ENCODE peak calls at places on chromosomes 5 and 9, in five cellular contexts. X, J, K, V and Y are unnamed samples.

GRCh38 chr5:74422030-74422429 is 218.5 kb downstream of the ENC1 start:
- DNase-seq in X (no peak), K (no peak), V (no peak), J (no peak), Y (no peak)

GRCh38 chr5:180402716-180403115 is 49.6 kb upstream of the GFPT2 start:
- DNase-seq in X (no peak), V (no peak), J (no peak), K (no peak), Y (no peak)

GRCh38 chr5:12911156-12911555 is 1006.9 kb upstream of the CTNND2 start:
- DNase-seq in X (no peak), K (no peak), J (no peak), V (no peak), Y (no peak)

GRCh38 chr5:127758884-127759283 is 55.7 kb downstream of the CCDC192 start:
- DNase-seq in V (no peak), X (no peak), K (no peak), J (no peak), Y (peak; percentile 95)

GRCh38 chr5:180595381-180596114 is 4.2 kb upstream of the SCGB3A1 start:
- DNase-seq in J (no peak), V (no peak), X (peak; percentile 69), K (no peak), Y (no peak)

GRCh38 chr5:56481147-56481997 is 248.2 kb upstream of the ANKRD55 start:
- DNase-seq in K (no peak), X (peak; percentile 42), V (peak; percentile 26), J (no peak), Y (peak; percentile 39)

GRCh38 chr5:997001-997474 is 11.6 kb upstream of the NKD2 start:
- DNase-seq in K (peak; percentile 52), V (no peak), J (no peak), X (peak; percentile 14), Y (no peak)

GRCh38 chr9:83508072-83508471 is 30.1 kb downstream of the FRMD3 start:
- DNase-seq in J (no peak), V (peak; percentile 24), X (no peak), K (no peak), Y (no peak)

GRCh38 chr9:113570106-113570505 is 106.6 kb downstream of the RGS3 start:
- DNase-seq in J (no peak), V (no peak), X (no peak), K (no peak), Y (no peak)

GRCh38 chr9:7988644-7989280 is 189.2 kb upstream of the DMAC1 start:
- DNase-seq in X (no peak), K (no peak), J (no peak), V (no peak), Y (no peak)

GRCh38 chr9:6024035-6024554 is 8.7 kb upstream of the RANBP6 start:
- DNase-seq in X (peak; percentile 21), K (peak; percentile 21), V (peak; percentile 34), J (no peak), Y (peak; percentile 40)

GRCh38 chr9:136588663-136589464 is 43.0 kb upstream of the NOTCH1 start:
- DNase-seq in J (no peak), X (no peak), K (no peak), V (no peak), Y (no peak)

GRCh38 chr9:119375892-119376291 is 6.7 kb upstream of the BRINP1 start:
- DNase-seq in J (no peak), V (no peak), X (no peak), K (peak; percentile 72), Y (peak; percentile 32)

GRCh38 chr9:90659626-90660364 is 17.2 kb upstream of the DIRAS2 start:
- DNase-seq in J (no peak), X (no peak), K (no peak), V (no peak), Y (no peak)

GRCh38 chr9:134553061-134553891 is 88.3 kb upstream of the COL5A1 start:
- DNase-seq in X (no peak), V (no peak), K (no peak), J (no peak), Y (no peak)

GRCh38 chr5:139495644-139496435 is 13.3 kb upstream of the STING1 start:
- DNase-seq in K (no peak), X (no peak), V (no peak), J (no peak), Y (no peak)

GRCh38 chr5:85388752-85389151 is 1004.1 kb upstream of the EDIL3 start:
- DNase-seq in K (no peak), J (no peak), X (no peak), V (no peak), Y (no peak)

GRCh38 chr5:69213513-69214215 is 21.0 kb upstream of the CDK7 start:
- DNase-seq in K (no peak), V (no peak), X (no peak), J (no peak), Y (peak; percentile 30)

GRCh38 chr5:128349044-128349629 is 188.9 kb downstream of the FBN2 start:
- DNase-seq in J (no peak), V (no peak), K (no peak), X (peak; percentile 18), Y (peak; percentile 56)

GRCh38 chr9:35570709-35571108 is 34.4 kb upstream of the TESK1 start:
- DNase-seq in X (no peak), J (no peak), K (no peak), V (no peak), Y (no peak)

GRCh38 chr9:95494416-95495371 is 22.1 kb downstream of the PTCH1 start:
- DNase-seq in J (no peak), X (no peak), K (no peak), V (peak; percentile 90), Y (peak; percentile 57)

GRCh38 chr5:337565-338130 is 16.1 kb downstream of the AHRR start:
- DNase-seq in K (peak; percentile 65), J (no peak), V (no peak), X (no peak), Y (peak; percentile 45)

GRCh38 chr9:87622098-87622497 is 103.8 kb upstream of the CTSL start:
- DNase-seq in V (no peak), K (no peak), X (no peak), J (no peak), Y (no peak)

GRCh38 chr9:34991833-34992375 is 2.4 kb downstream of the DNAJB5 start:
- DNase-seq in J (no peak), V (no peak), X (no peak), K (peak; percentile 48), Y (no peak)

GRCh38 chr9:126962336-126962735 is 47.8 kb downstream of the RALGPS1 start:
- DNase-seq in V (no peak), X (no peak), J (no peak), K (no peak), Y (no peak)

GRCh38 chr9:30382271-30382670 is 2002.2 kb upstream of the ACO1 start:
- DNase-seq in X (no peak), V (no peak), J (no peak), K (peak; percentile 0), Y (no peak)

GRCh38 chr5:102411-103043 is 10.6 kb downstream of the PLEKHG4B start:
- DNase-seq in X (no peak), J (no peak), V (no peak), K (no peak), Y (no peak)

GRCh38 chr5:38290028-38290653 is 31.8 kb downstream of the EGFLAM start:
- DNase-seq in J (no peak), V (no peak), X (no peak), K (no peak), Y (no peak)

GRCh38 chr5:173645897-173646574 is 29.6 kb upstream of the BOD1 start:
- DNase-seq in K (no peak), J (no peak), V (no peak), X (no peak), Y (no peak)

GRCh38 chr5:142422426-142422825 is 97.6 kb upstream of the SPRY4 start:
- DNase-seq in V (no peak), K (no peak), X (no peak), J (no peak), Y (no peak)

GRCh38 chr5:176619203-176619568 is 9.2 kb upstream of the GPRIN1 start:
- DNase-seq in J (no peak), V (peak; percentile 70), X (peak; percentile 43), K (peak; percentile 93), Y (peak; percentile 55)
- H3K27ac ChIP-seq in J (no peak overlapping the region), V (no peak overlapping the region), X (no peak overlapping the region), K (no peak overlapping the region), Y (no peak overlapping the region)

GRCh38 chr5:150060471-150060870 is 25.9 kb downstream of the CSF1R start:
- DNase-seq in J (no peak), X (no peak), V (no peak), K (no peak), Y (no peak)
- H3K36me3 ChIP-seq in J (no peaks in the 10 kb centered on the region), X (no peaks in the 10 kb centered on the region), V (no peaks in the 10 kb centered on the region), K (no peaks in the 10 kb centered on the region), Y (no peaks in the 10 kb centered on the region)

GRCh38 chr9:104586496-104587180 is 12.6 kb downstream of the OR13C5 start:
- DNase-seq in V (no peak), K (no peak), J (no peak), X (no peak), Y (no peak)
- H3K4me3 ChIP-seq in V (no peak overlapping the region), K (no peak overlapping the region), J (no peak overlapping the region), X (no peak overlapping the region), Y (no peak overlapping the region)

GRCh38 chr5:33324667-33325307 is 116.0 kb upstream of the TARS1 start:
- DNase-seq in K (no peak), J (no peak), V (no peak), X (no peak), Y (no peak)

GRCh38 chr5:33319151-33319550 is 121.6 kb upstream of the TARS1 start:
- DNase-seq in X (no peak), J (no peak), K (no peak), V (no peak), Y (no peak)

GRCh38 chr5:33321026-33321425 is 119.7 kb upstream of the TARS1 start:
- DNase-seq in K (no peak), J (peak; percentile 3), V (no peak), X (no peak), Y (no peak)

GRCh38 chr5:33319841-33320240 is 120.9 kb upstream of the TARS1 start:
- DNase-seq in K (no peak), X (no peak), V (no peak), J (no peak), Y (no peak)

DNA sequence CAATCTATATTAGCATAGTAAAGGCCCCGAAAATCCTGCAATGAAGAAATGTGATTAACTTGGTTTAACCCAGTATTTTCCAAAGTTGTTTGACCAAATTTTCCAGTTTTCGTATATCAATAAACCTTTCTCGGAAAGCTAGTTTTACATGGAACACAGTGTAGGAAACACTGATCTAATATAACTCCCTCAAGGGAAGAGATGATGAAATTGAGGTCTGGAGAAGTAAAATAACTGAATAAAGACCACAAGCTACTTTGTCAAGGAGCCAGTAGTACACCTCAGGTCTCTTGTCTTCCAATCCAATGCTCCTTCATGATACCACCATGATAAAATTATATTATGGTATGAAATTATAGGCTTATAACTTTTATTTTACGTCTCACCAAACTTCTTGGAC is 118.1 kb upstream of the TARS1 start:
- DNase-seq in V (no peak), X (no peak), J (no peak), K (no peak), Y (no peak)
- H3K27ac ChIP-seq in V (no peak overlapping the region), X (no peak overlapping the region), J (no peak overlapping the region), K (no peak overlapping the region), Y (no peak overlapping the region)